ENCODE peak calls at places on chromosomes 12 and 14, in eight cellular contexts. F is stomach, N is iPS-NIHi11, I is psoas muscle, Y is T follicular helper cell, B is AG09309, J is CD14-positive monocyte, M is left kidney. G is an unnamed sample.

GRCh38 chr12:78088391-78088832 is 257.7 kb downstream of the NAV3 start:
- DNase-seq in J (no peak), F (no peak), B (no peak), N (no peak), I (no peak), M (no peak), Y (no peak), G (no peak)

GRCh38 chr12:10159280-10159679 is 12.7 kb downstream of the OLR1 start:
- DNase-seq in F (no peak), Y (no peak), J (no peak), M (no peak), B (no peak), I (no peak), N (no peak), G (no peak)

GRCh38 chr14:24279301-24280186 is 8.1 kb upstream of the RABGGTA start:
- DNase-seq in Y (no peak), J (peak; percentile 53), F (no peak), B (no peak), M (no peak), N (no peak), I (no peak), G (no peak)

GRCh38 chr14:104195854-104196253 is 57.5 kb downstream of the KIF26A start:
- DNase-seq in B (no peak), Y (no peak), I (no peak), F (no peak), M (peak; percentile 50), N (no peak), J (no peak), G (no peak)

GRCh38 chr14:98008381-98009113 is 1211.4 kb downstream of the VRK1 start:
- DNase-seq in Y (no peak), M (no peak), I (no peak), B (no peak), N (no peak), J (no peak), F (no peak), G (no peak)

GRCh38 chr12:47698631-47699030 is 7.2 kb downstream of the RPAP3 start:
- DNase-seq in F (no peak), I (no peak), B (no peak), Y (no peak), N (no peak), M (no peak), J (no peak), G (no peak)

GRCh38 chr14:77023001-77023996 is 5.2 kb downstream of the IRF2BPL start:
- DNase-seq in B (no peak), N (no peak), Y (no peak), F (peak; percentile 76), I (no peak), J (no peak), M (peak; percentile 87), G (no peak)

GRCh38 chr12:130097798-130098255 is 64.4 kb upstream of the FZD10 start:
- DNase-seq in I (no peak), B (no peak), N (no peak), J (no peak), Y (no peak), F (no peak), M (peak; percentile 59), G (no peak)

GRCh38 chr12:69007166-69007857 is 74.3 kb upstream of the CPM start:
- DNase-seq in I (no peak), M (peak; percentile 79), Y (no peak), N (peak; percentile 44), B (peak; percentile 47), J (peak; percentile 52), F (peak; percentile 29), G (peak; percentile 58)

GRCh38 chr14:101780887-101781239 is 19.4 kb downstream of the PPP2R5C start:
- DNase-seq in Y (no peak), N (peak; percentile 74), B (no peak), J (no peak), M (peak; percentile 60), I (no peak), F (no peak), G (no peak)

GRCh38 chr12:50765325-50765911 is 1.5 kb downstream of the ATF1 start:
- DNase-seq in Y (peak; percentile 29), M (peak; percentile 80), I (peak; percentile 61), J (no peak), F (peak; percentile 34), N (peak; percentile 62), B (no peak), G (peak; percentile 34)

GRCh38 chr14:103741876-103742275 is 26.3 kb downstream of the ZFYVE21 start:
- DNase-seq in N (no peak), I (no peak), J (no peak), B (no peak), M (no peak), F (no peak), Y (no peak), G (no peak)

GRCh38 chr14:103847439-103847953 is at the start of gene PPP1R13B:
- DNase-seq in M (peak; percentile 97), F (peak; percentile 96), Y (peak; percentile 92), I (peak; percentile 97), J (peak; percentile 73), B (peak; percentile 20), N (peak; percentile 98), G (no peak)